ENCODE peak calls at places on chromosomes 4 and X, in six cellular contexts. One of them, this sample, is unnamed.

GRCh38 chr4:123244233-123244632 is 152.4 kb upstream of the SPRY1 start:
- DNase-seq in activated CD4-positive, alpha-beta T cell treated with anti-CD3 and anti-CD28 coated beads, Interleukin-2, amount 50 U/mL, for 4 hours: no peak
- DNase-seq in NCI-H1092 treated with DMSO at 0.1 percent for 48 hours: no peak
- DNase-seq in GM23248: no peak
- DNase-seq in astrocyte of the cerebellum: no peak
- DNase-seq in stimulated activated CD4-positive, alpha-beta T cell treated with anti-CD3 and anti-CD28 coated beads, Interleukin-2, amount 100 ng/mL, for 48 hours: no peak
- DNase-seq in this sample: peak

GRCh38 chr4:151485541-151486131 is 76.7 kb downstream of the FHIP1A start:
- DNase-seq in activated CD4-positive, alpha-beta T cell treated with anti-CD3 and anti-CD28 coated beads, Interleukin-2, amount 50 U/mL, for 4 hours: no peak
- DNase-seq in NCI-H1092 treated with DMSO at 0.1 percent for 48 hours: no peak
- DNase-seq in GM23248: peak
- DNase-seq in astrocyte of the cerebellum: no peak
- DNase-seq in stimulated activated CD4-positive, alpha-beta T cell treated with anti-CD3 and anti-CD28 coated beads, Interleukin-2, amount 100 ng/mL, for 48 hours: no peak
- DNase-seq in this sample: no peak

GRCh38 chr4:145012841-145013240 is 85.2 kb downstream of the ANAPC10 start:
- DNase-seq in activated CD4-positive, alpha-beta T cell treated with anti-CD3 and anti-CD28 coated beads, Interleukin-2, amount 50 U/mL, for 4 hours: no peak
- DNase-seq in NCI-H1092 treated with DMSO at 0.1 percent for 48 hours: no peak
- DNase-seq in GM23248: peak
- DNase-seq in astrocyte of the cerebellum: peak
- DNase-seq in stimulated activated CD4-positive, alpha-beta T cell treated with anti-CD3 and anti-CD28 coated beads, Interleukin-2, amount 100 ng/mL, for 48 hours: no peak
- DNase-seq in this sample: peak

GRCh38 chrX:118688935-118689334 is 38.5 kb upstream of the IL13RA1 start:
- DNase-seq in activated CD4-positive, alpha-beta T cell treated with anti-CD3 and anti-CD28 coated beads, Interleukin-2, amount 50 U/mL, for 4 hours: no peak
- DNase-seq in NCI-H1092 treated with DMSO at 0.1 percent for 48 hours: no peak
- DNase-seq in GM23248: no peak
- DNase-seq in astrocyte of the cerebellum: no peak
- DNase-seq in stimulated activated CD4-positive, alpha-beta T cell treated with anti-CD3 and anti-CD28 coated beads, Interleukin-2, amount 100 ng/mL, for 48 hours: no peak
- DNase-seq in this sample: no peak

GRCh38 chr4:156933633-156934258 is 37.9 kb downstream of the PDGFC start:
- DNase-seq in activated CD4-positive, alpha-beta T cell treated with anti-CD3 and anti-CD28 coated beads, Interleukin-2, amount 50 U/mL, for 4 hours: no peak
- DNase-seq in NCI-H1092 treated with DMSO at 0.1 percent for 48 hours: no peak
- DNase-seq in GM23248: peak
- DNase-seq in astrocyte of the cerebellum: peak
- DNase-seq in stimulated activated CD4-positive, alpha-beta T cell treated with anti-CD3 and anti-CD28 coated beads, Interleukin-2, amount 100 ng/mL, for 48 hours: no peak
- DNase-seq in this sample: peak

GRCh38 chrX:143669395-143669794 is 33.5 kb upstream of the SLITRK4 start:
- DNase-seq in activated CD4-positive, alpha-beta T cell treated with anti-CD3 and anti-CD28 coated beads, Interleukin-2, amount 50 U/mL, for 4 hours: no peak
- DNase-seq in NCI-H1092 treated with DMSO at 0.1 percent for 48 hours: peak
- DNase-seq in GM23248: peak
- DNase-seq in astrocyte of the cerebellum: no peak
- DNase-seq in stimulated activated CD4-positive, alpha-beta T cell treated with anti-CD3 and anti-CD28 coated beads, Interleukin-2, amount 100 ng/mL, for 48 hours: no peak
- DNase-seq in this sample: no peak

GRCh38 chr4:22458112-22458511 is 57.8 kb downstream of the ADGRA3 start:
- DNase-seq in activated CD4-positive, alpha-beta T cell treated with anti-CD3 and anti-CD28 coated beads, Interleukin-2, amount 50 U/mL, for 4 hours: no peak
- DNase-seq in NCI-H1092 treated with DMSO at 0.1 percent for 48 hours: no peak
- DNase-seq in GM23248: no peak
- DNase-seq in astrocyte of the cerebellum: no peak
- DNase-seq in stimulated activated CD4-positive, alpha-beta T cell treated with anti-CD3 and anti-CD28 coated beads, Interleukin-2, amount 100 ng/mL, for 48 hours: no peak
- DNase-seq in this sample: no peak

GRCh38 chrX:80573275-80573674 is 153.0 kb downstream of the TENT5D start:
- DNase-seq in activated CD4-positive, alpha-beta T cell treated with anti-CD3 and anti-CD28 coated beads, Interleukin-2, amount 50 U/mL, for 4 hours: no peak
- DNase-seq in NCI-H1092 treated with DMSO at 0.1 percent for 48 hours: no peak
- DNase-seq in GM23248: no peak
- DNase-seq in astrocyte of the cerebellum: no peak
- DNase-seq in stimulated activated CD4-positive, alpha-beta T cell treated with anti-CD3 and anti-CD28 coated beads, Interleukin-2, amount 100 ng/mL, for 48 hours: no peak
- DNase-seq in this sample: no peak

GRCh38 chr4:121827851-121828250 is 4.2 kb upstream of the CCNA2 start:
- DNase-seq in activated CD4-positive, alpha-beta T cell treated with anti-CD3 and anti-CD28 coated beads, Interleukin-2, amount 50 U/mL, for 4 hours: no peak
- DNase-seq in NCI-H1092 treated with DMSO at 0.1 percent for 48 hours: no peak
- DNase-seq in GM23248: peak
- DNase-seq in astrocyte of the cerebellum: no peak
- DNase-seq in stimulated activated CD4-positive, alpha-beta T cell treated with anti-CD3 and anti-CD28 coated beads, Interleukin-2, amount 100 ng/mL, for 48 hours: no peak
- DNase-seq in this sample: no peak

GRCh38 chr4:100799767-100800539 is 282.1 kb upstream of the EMCN start:
- DNase-seq in activated CD4-positive, alpha-beta T cell treated with anti-CD3 and anti-CD28 coated beads, Interleukin-2, amount 50 U/mL, for 4 hours: no peak
- DNase-seq in NCI-H1092 treated with DMSO at 0.1 percent for 48 hours: no peak
- DNase-seq in GM23248: peak
- DNase-seq in astrocyte of the cerebellum: no peak
- DNase-seq in stimulated activated CD4-positive, alpha-beta T cell treated with anti-CD3 and anti-CD28 coated beads, Interleukin-2, amount 100 ng/mL, for 48 hours: no peak
- DNase-seq in this sample: no peak

GRCh38 chrX:107716045-107716684 is 59.4 kb downstream of the TSC22D3 start:
- DNase-seq in activated CD4-positive, alpha-beta T cell treated with anti-CD3 and anti-CD28 coated beads, Interleukin-2, amount 50 U/mL, for 4 hours: no peak
- DNase-seq in NCI-H1092 treated with DMSO at 0.1 percent for 48 hours: no peak
- DNase-seq in GM23248: peak
- DNase-seq in astrocyte of the cerebellum: no peak
- DNase-seq in stimulated activated CD4-positive, alpha-beta T cell treated with anti-CD3 and anti-CD28 coated beads, Interleukin-2, amount 100 ng/mL, for 48 hours: no peak
- DNase-seq in this sample: peak

GRCh38 chr4:84578540-84579409 is 4.2 kb upstream of the CDS1 start:
- DNase-seq in activated CD4-positive, alpha-beta T cell treated with anti-CD3 and anti-CD28 coated beads, Interleukin-2, amount 50 U/mL, for 4 hours: no peak
- DNase-seq in NCI-H1092 treated with DMSO at 0.1 percent for 48 hours: peak
- DNase-seq in GM23248: peak
- DNase-seq in astrocyte of the cerebellum: peak
- DNase-seq in stimulated activated CD4-positive, alpha-beta T cell treated with anti-CD3 and anti-CD28 coated beads, Interleukin-2, amount 100 ng/mL, for 48 hours: no peak
- DNase-seq in this sample: peak

GRCh38 chr4:185238261-185238681 is 28.9 kb downstream of the SNX25 start:
- DNase-seq in activated CD4-positive, alpha-beta T cell treated with anti-CD3 and anti-CD28 coated beads, Interleukin-2, amount 50 U/mL, for 4 hours: no peak
- DNase-seq in NCI-H1092 treated with DMSO at 0.1 percent for 48 hours: no peak
- DNase-seq in GM23248: peak
- DNase-seq in astrocyte of the cerebellum: no peak
- DNase-seq in stimulated activated CD4-positive, alpha-beta T cell treated with anti-CD3 and anti-CD28 coated beads, Interleukin-2, amount 100 ng/mL, for 48 hours: peak
- DNase-seq in this sample: no peak

GRCh38 chr4:74376888-74377483 is 12.0 kb downstream of the EREG start:
- DNase-seq in activated CD4-positive, alpha-beta T cell treated with anti-CD3 and anti-CD28 coated beads, Interleukin-2, amount 50 U/mL, for 4 hours: no peak
- DNase-seq in NCI-H1092 treated with DMSO at 0.1 percent for 48 hours: peak
- DNase-seq in GM23248: peak
- DNase-seq in astrocyte of the cerebellum: peak
- DNase-seq in stimulated activated CD4-positive, alpha-beta T cell treated with anti-CD3 and anti-CD28 coated beads, Interleukin-2, amount 100 ng/mL, for 48 hours: no peak
- DNase-seq in this sample: peak

GRCh38 chr4:68951078-68951805 is at the start of gene UGT2A3:
- DNase-seq in activated CD4-positive, alpha-beta T cell treated with anti-CD3 and anti-CD28 coated beads, Interleukin-2, amount 50 U/mL, for 4 hours: no peak
- DNase-seq in NCI-H1092 treated with DMSO at 0.1 percent for 48 hours: no peak
- DNase-seq in GM23248: no peak
- DNase-seq in astrocyte of the cerebellum: no peak
- DNase-seq in stimulated activated CD4-positive, alpha-beta T cell treated with anti-CD3 and anti-CD28 coated beads, Interleukin-2, amount 100 ng/mL, for 48 hours: no peak
- DNase-seq in this sample: no peak

GRCh38 chr4:99608417-99608816 is 33.8 kb downstream of the MTTP start:
- DNase-seq in activated CD4-positive, alpha-beta T cell treated with anti-CD3 and anti-CD28 coated beads, Interleukin-2, amount 50 U/mL, for 4 hours: no peak
- DNase-seq in NCI-H1092 treated with DMSO at 0.1 percent for 48 hours: no peak
- DNase-seq in GM23248: no peak
- DNase-seq in astrocyte of the cerebellum: no peak
- DNase-seq in stimulated activated CD4-positive, alpha-beta T cell treated with anti-CD3 and anti-CD28 coated beads, Interleukin-2, amount 100 ng/mL, for 48 hours: no peak
- DNase-seq in this sample: no peak

GRCh38 chr4:115729739-115730266 is 616.4 kb upstream of the NDST4 start:
- DNase-seq in activated CD4-positive, alpha-beta T cell treated with anti-CD3 and anti-CD28 coated beads, Interleukin-2, amount 50 U/mL, for 4 hours: no peak
- DNase-seq in NCI-H1092 treated with DMSO at 0.1 percent for 48 hours: no peak
- DNase-seq in GM23248: no peak
- DNase-seq in astrocyte of the cerebellum: no peak
- DNase-seq in stimulated activated CD4-positive, alpha-beta T cell treated with anti-CD3 and anti-CD28 coated beads, Interleukin-2, amount 100 ng/mL, for 48 hours: no peak
- DNase-seq in this sample: no peak

GRCh38 chr4:25310066-25310824 is 2.3 kb upstream of the ZCCHC4 start:
- DNase-seq in activated CD4-positive, alpha-beta T cell treated with anti-CD3 and anti-CD28 coated beads, Interleukin-2, amount 50 U/mL, for 4 hours: no peak
- DNase-seq in NCI-H1092 treated with DMSO at 0.1 percent for 48 hours: no peak
- DNase-seq in GM23248: no peak
- DNase-seq in astrocyte of the cerebellum: no peak
- DNase-seq in stimulated activated CD4-positive, alpha-beta T cell treated with anti-CD3 and anti-CD28 coated beads, Interleukin-2, amount 100 ng/mL, for 48 hours: no peak
- DNase-seq in this sample: no peak

GRCh38 chr4:76240236-76240635 is 11.3 kb upstream of the FAM47E start:
- DNase-seq in activated CD4-positive, alpha-beta T cell treated with anti-CD3 and anti-CD28 coated beads, Interleukin-2, amount 50 U/mL, for 4 hours: no peak
- DNase-seq in NCI-H1092 treated with DMSO at 0.1 percent for 48 hours: no peak
- DNase-seq in GM23248: no peak
- DNase-seq in astrocyte of the cerebellum: no peak
- DNase-seq in stimulated activated CD4-positive, alpha-beta T cell treated with anti-CD3 and anti-CD28 coated beads, Interleukin-2, amount 100 ng/mL, for 48 hours: no peak
- DNase-seq in this sample: no peak

GRCh38 chr4:26031704-26032103 is 117.7 kb downstream of the SMIM20 start:
- DNase-seq in activated CD4-positive, alpha-beta T cell treated with anti-CD3 and anti-CD28 coated beads, Interleukin-2, amount 50 U/mL, for 4 hours: no peak
- DNase-seq in NCI-H1092 treated with DMSO at 0.1 percent for 48 hours: peak
- DNase-seq in GM23248: peak
- DNase-seq in astrocyte of the cerebellum: no peak
- DNase-seq in stimulated activated CD4-positive, alpha-beta T cell treated with anti-CD3 and anti-CD28 coated beads, Interleukin-2, amount 100 ng/mL, for 48 hours: no peak
- DNase-seq in this sample: no peak

GRCh38 chr4:189088783-189089182 is 851.9 kb upstream of the FRG1 start:
- DNase-seq in activated CD4-positive, alpha-beta T cell treated with anti-CD3 and anti-CD28 coated beads, Interleukin-2, amount 50 U/mL, for 4 hours: no peak
- DNase-seq in NCI-H1092 treated with DMSO at 0.1 percent for 48 hours: peak
- DNase-seq in GM23248: peak
- DNase-seq in astrocyte of the cerebellum: no peak
- DNase-seq in stimulated activated CD4-positive, alpha-beta T cell treated with anti-CD3 and anti-CD28 coated beads, Interleukin-2, amount 100 ng/mL, for 48 hours: no peak
- DNase-seq in this sample: no peak

GRCh38 chr4:65661469-65661868 is 8.8 kb downstream of the EPHA5 start:
- DNase-seq in activated CD4-positive, alpha-beta T cell treated with anti-CD3 and anti-CD28 coated beads, Interleukin-2, amount 50 U/mL, for 4 hours: no peak
- DNase-seq in NCI-H1092 treated with DMSO at 0.1 percent for 48 hours: peak
- DNase-seq in GM23248: no peak
- DNase-seq in astrocyte of the cerebellum: no peak
- DNase-seq in stimulated activated CD4-positive, alpha-beta T cell treated with anti-CD3 and anti-CD28 coated beads, Interleukin-2, amount 100 ng/mL, for 48 hours: no peak
- DNase-seq in this sample: no peak

GRCh38 chrX:74865725-74866124 is 59.5 kb downstream of the NEXMIF start:
- DNase-seq in activated CD4-positive, alpha-beta T cell treated with anti-CD3 and anti-CD28 coated beads, Interleukin-2, amount 50 U/mL, for 4 hours: no peak
- DNase-seq in NCI-H1092 treated with DMSO at 0.1 percent for 48 hours: no peak
- DNase-seq in GM23248: no peak
- DNase-seq in astrocyte of the cerebellum: no peak
- DNase-seq in stimulated activated CD4-positive, alpha-beta T cell treated with anti-CD3 and anti-CD28 coated beads, Interleukin-2, amount 100 ng/mL, for 48 hours: no peak
- DNase-seq in this sample: no peak

GRCh38 chr4:141643557-141643956 is 7.2 kb downstream of the IL15 start:
- DNase-seq in activated CD4-positive, alpha-beta T cell treated with anti-CD3 and anti-CD28 coated beads, Interleukin-2, amount 50 U/mL, for 4 hours: no peak
- DNase-seq in NCI-H1092 treated with DMSO at 0.1 percent for 48 hours: no peak
- DNase-seq in GM23248: peak
- DNase-seq in astrocyte of the cerebellum: no peak
- DNase-seq in stimulated activated CD4-positive, alpha-beta T cell treated with anti-CD3 and anti-CD28 coated beads, Interleukin-2, amount 100 ng/mL, for 48 hours: no peak
- DNase-seq in this sample: peak

GRCh38 chrX:71938371-71938770 is 27.7 kb downstream of the NHSL2 start:
- DNase-seq in activated CD4-positive, alpha-beta T cell treated with anti-CD3 and anti-CD28 coated beads, Interleukin-2, amount 50 U/mL, for 4 hours: no peak
- DNase-seq in NCI-H1092 treated with DMSO at 0.1 percent for 48 hours: no peak
- DNase-seq in GM23248: no peak
- DNase-seq in astrocyte of the cerebellum: no peak
- DNase-seq in stimulated activated CD4-positive, alpha-beta T cell treated with anti-CD3 and anti-CD28 coated beads, Interleukin-2, amount 100 ng/mL, for 48 hours: no peak
- DNase-seq in this sample: no peak

GRCh38 chr4:109969087-109969486 is 56.4 kb downstream of the EGF start:
- DNase-seq in activated CD4-positive, alpha-beta T cell treated with anti-CD3 and anti-CD28 coated beads, Interleukin-2, amount 50 U/mL, for 4 hours: no peak
- DNase-seq in NCI-H1092 treated with DMSO at 0.1 percent for 48 hours: no peak
- DNase-seq in GM23248: no peak
- DNase-seq in astrocyte of the cerebellum: no peak
- DNase-seq in stimulated activated CD4-positive, alpha-beta T cell treated with anti-CD3 and anti-CD28 coated beads, Interleukin-2, amount 100 ng/mL, for 48 hours: no peak
- DNase-seq in this sample: no peak

This sample was measured in endothelial cell of umbilical vein.